ENCODE peak calls at places on chromosomes 6 and 20, in five cellular contexts. One of them, this sample, is unnamed.

GRCh38 chr6:132218063-132218696 is 183.1 kb downstream of the MOXD1 start:
- DNase-seq in amniotic epithelial cell: peak
- DNase-seq in heart right ventricle: no peak
- DNase-seq in cardiac fibroblast: peak
- DNase-seq in activated T-helper 1 cell treated with anti-CD3 and anti-CD28 coated beads, Interleukin-12 subunit alpha, Interleukin-12 subunit beta, Interleukin-2, Interleukin-4 antibody, amounts not matched to agents 30 ng/mL and 10 ng/mL and 1 ng/mL, durations not matched to agents 14 hours and 24 hours and 36 hours: no peak
- DNase-seq in this sample: no peak

GRCh38 chr6:12958052-12958706 is 241.6 kb downstream of the PHACTR1 start:
- DNase-seq in amniotic epithelial cell: peak
- DNase-seq in heart right ventricle: no peak
- DNase-seq in cardiac fibroblast: peak
- DNase-seq in activated T-helper 1 cell treated with anti-CD3 and anti-CD28 coated beads, Interleukin-12 subunit alpha, Interleukin-12 subunit beta, Interleukin-2, Interleukin-4 antibody, amounts not matched to agents 30 ng/mL and 10 ng/mL and 1 ng/mL, durations not matched to agents 14 hours and 24 hours and 36 hours: no peak
- DNase-seq in this sample: no peak

GRCh38 chr20:51661609-51662178 is 106.5 kb downstream of the ATP9A start:
- DNase-seq in amniotic epithelial cell: peak
- DNase-seq in heart right ventricle: no peak
- DNase-seq in cardiac fibroblast: no peak
- DNase-seq in activated T-helper 1 cell treated with anti-CD3 and anti-CD28 coated beads, Interleukin-12 subunit alpha, Interleukin-12 subunit beta, Interleukin-2, Interleukin-4 antibody, amounts not matched to agents 30 ng/mL and 10 ng/mL and 1 ng/mL, durations not matched to agents 14 hours and 24 hours and 36 hours: peak
- DNase-seq in this sample: no peak

GRCh38 chr6:133969285-133969946 is 16.4 kb downstream of the TBPL1 start:
- DNase-seq in amniotic epithelial cell: no peak
- DNase-seq in heart right ventricle: no peak
- DNase-seq in cardiac fibroblast: no peak
- DNase-seq in activated T-helper 1 cell treated with anti-CD3 and anti-CD28 coated beads, Interleukin-12 subunit alpha, Interleukin-12 subunit beta, Interleukin-2, Interleukin-4 antibody, amounts not matched to agents 30 ng/mL and 10 ng/mL and 1 ng/mL, durations not matched to agents 14 hours and 24 hours and 36 hours: no peak
- DNase-seq in this sample: no peak

GRCh38 chr20:54140067-54140466 is 33.7 kb downstream of the CYP24A1 start:
- DNase-seq in amniotic epithelial cell: no peak
- DNase-seq in heart right ventricle: no peak
- DNase-seq in cardiac fibroblast: no peak
- DNase-seq in activated T-helper 1 cell treated with anti-CD3 and anti-CD28 coated beads, Interleukin-12 subunit alpha, Interleukin-12 subunit beta, Interleukin-2, Interleukin-4 antibody, amounts not matched to agents 30 ng/mL and 10 ng/mL and 1 ng/mL, durations not matched to agents 14 hours and 24 hours and 36 hours: no peak
- DNase-seq in this sample: no peak

GRCh38 chr6:13924146-13924948 is 405 bp upstream of the RNF182 start:
- DNase-seq in amniotic epithelial cell: peak
- DNase-seq in heart right ventricle: peak
- DNase-seq in cardiac fibroblast: peak
- DNase-seq in activated T-helper 1 cell treated with anti-CD3 and anti-CD28 coated beads, Interleukin-12 subunit alpha, Interleukin-12 subunit beta, Interleukin-2, Interleukin-4 antibody, amounts not matched to agents 30 ng/mL and 10 ng/mL and 1 ng/mL, durations not matched to agents 14 hours and 24 hours and 36 hours: peak
- DNase-seq in this sample: peak

GRCh38 chr6:44495036-44495901 is 107.8 kb downstream of the CDC5L start:
- DNase-seq in amniotic epithelial cell: no peak
- DNase-seq in heart right ventricle: no peak
- DNase-seq in cardiac fibroblast: peak
- DNase-seq in activated T-helper 1 cell treated with anti-CD3 and anti-CD28 coated beads, Interleukin-12 subunit alpha, Interleukin-12 subunit beta, Interleukin-2, Interleukin-4 antibody, amounts not matched to agents 30 ng/mL and 10 ng/mL and 1 ng/mL, durations not matched to agents 14 hours and 24 hours and 36 hours: no peak
- DNase-seq in this sample: no peak

GRCh38 chr6:125445054-125445453 is 143.3 kb upstream of the HDDC2 start:
- DNase-seq in amniotic epithelial cell: no peak
- DNase-seq in heart right ventricle: no peak
- DNase-seq in cardiac fibroblast: no peak
- DNase-seq in activated T-helper 1 cell treated with anti-CD3 and anti-CD28 coated beads, Interleukin-12 subunit alpha, Interleukin-12 subunit beta, Interleukin-2, Interleukin-4 antibody, amounts not matched to agents 30 ng/mL and 10 ng/mL and 1 ng/mL, durations not matched to agents 14 hours and 24 hours and 36 hours: no peak
- DNase-seq in this sample: no peak

GRCh38 chr6:167679791-167680604 is 146.7 kb upstream of the AFDN start:
- DNase-seq in amniotic epithelial cell: no peak
- DNase-seq in heart right ventricle: no peak
- DNase-seq in cardiac fibroblast: no peak
- DNase-seq in activated T-helper 1 cell treated with anti-CD3 and anti-CD28 coated beads, Interleukin-12 subunit alpha, Interleukin-12 subunit beta, Interleukin-2, Interleukin-4 antibody, amounts not matched to agents 30 ng/mL and 10 ng/mL and 1 ng/mL, durations not matched to agents 14 hours and 24 hours and 36 hours: no peak
- DNase-seq in this sample: peak

GRCh38 chr6:122308074-122308473 is 91.4 kb upstream of the HSF2 start:
- DNase-seq in amniotic epithelial cell: no peak
- DNase-seq in heart right ventricle: no peak
- DNase-seq in cardiac fibroblast: no peak
- DNase-seq in activated T-helper 1 cell treated with anti-CD3 and anti-CD28 coated beads, Interleukin-12 subunit alpha, Interleukin-12 subunit beta, Interleukin-2, Interleukin-4 antibody, amounts not matched to agents 30 ng/mL and 10 ng/mL and 1 ng/mL, durations not matched to agents 14 hours and 24 hours and 36 hours: no peak
- DNase-seq in this sample: no peak

GRCh38 chr6:36920546-36920945 is 34.0 kb upstream of the PI16 start:
- DNase-seq in amniotic epithelial cell: peak
- DNase-seq in heart right ventricle: no peak
- DNase-seq in cardiac fibroblast: peak
- DNase-seq in activated T-helper 1 cell treated with anti-CD3 and anti-CD28 coated beads, Interleukin-12 subunit alpha, Interleukin-12 subunit beta, Interleukin-2, Interleukin-4 antibody, amounts not matched to agents 30 ng/mL and 10 ng/mL and 1 ng/mL, durations not matched to agents 14 hours and 24 hours and 36 hours: no peak
- DNase-seq in this sample: no peak

GRCh38 chr6:6439778-6440177 is 119.3 kb upstream of the F13A1 start:
- DNase-seq in amniotic epithelial cell: no peak
- DNase-seq in heart right ventricle: no peak
- DNase-seq in cardiac fibroblast: no peak
- DNase-seq in activated T-helper 1 cell treated with anti-CD3 and anti-CD28 coated beads, Interleukin-12 subunit alpha, Interleukin-12 subunit beta, Interleukin-2, Interleukin-4 antibody, amounts not matched to agents 30 ng/mL and 10 ng/mL and 1 ng/mL, durations not matched to agents 14 hours and 24 hours and 36 hours: no peak
- DNase-seq in this sample: no peak

GRCh38 chr6:85675030-85675819 is 32.5 kb upstream of the SYNCRIP start:
- DNase-seq in amniotic epithelial cell: peak
- DNase-seq in heart right ventricle: no peak
- DNase-seq in cardiac fibroblast: peak
- DNase-seq in activated T-helper 1 cell treated with anti-CD3 and anti-CD28 coated beads, Interleukin-12 subunit alpha, Interleukin-12 subunit beta, Interleukin-2, Interleukin-4 antibody, amounts not matched to agents 30 ng/mL and 10 ng/mL and 1 ng/mL, durations not matched to agents 14 hours and 24 hours and 36 hours: no peak
- DNase-seq in this sample: no peak

GRCh38 chr6:134502614-134503541 is 185.0 kb upstream of the SGK1 start:
- DNase-seq in amniotic epithelial cell: no peak
- DNase-seq in heart right ventricle: no peak
- DNase-seq in cardiac fibroblast: peak
- DNase-seq in activated T-helper 1 cell treated with anti-CD3 and anti-CD28 coated beads, Interleukin-12 subunit alpha, Interleukin-12 subunit beta, Interleukin-2, Interleukin-4 antibody, amounts not matched to agents 30 ng/mL and 10 ng/mL and 1 ng/mL, durations not matched to agents 14 hours and 24 hours and 36 hours: no peak
- DNase-seq in this sample: no peak

GRCh38 chr20:47115694-47116093 is 221.1 kb downstream of the EYA2 start:
- DNase-seq in amniotic epithelial cell: no peak
- DNase-seq in heart right ventricle: no peak
- DNase-seq in cardiac fibroblast: no peak
- DNase-seq in activated T-helper 1 cell treated with anti-CD3 and anti-CD28 coated beads, Interleukin-12 subunit alpha, Interleukin-12 subunit beta, Interleukin-2, Interleukin-4 antibody, amounts not matched to agents 30 ng/mL and 10 ng/mL and 1 ng/mL, durations not matched to agents 14 hours and 24 hours and 36 hours: no peak
- DNase-seq in this sample: peak

GRCh38 chr6:96051555-96051954 is 35.8 kb downstream of the FUT9 start:
- DNase-seq in amniotic epithelial cell: no peak
- DNase-seq in heart right ventricle: no peak
- DNase-seq in cardiac fibroblast: no peak
- DNase-seq in activated T-helper 1 cell treated with anti-CD3 and anti-CD28 coated beads, Interleukin-12 subunit alpha, Interleukin-12 subunit beta, Interleukin-2, Interleukin-4 antibody, amounts not matched to agents 30 ng/mL and 10 ng/mL and 1 ng/mL, durations not matched to agents 14 hours and 24 hours and 36 hours: no peak
- DNase-seq in this sample: no peak

GRCh38 chr6:25984265-25984664 is 21.7 kb downstream of the TRIM38 start:
- DNase-seq in amniotic epithelial cell: no peak
- DNase-seq in heart right ventricle: no peak
- DNase-seq in cardiac fibroblast: no peak
- DNase-seq in activated T-helper 1 cell treated with anti-CD3 and anti-CD28 coated beads, Interleukin-12 subunit alpha, Interleukin-12 subunit beta, Interleukin-2, Interleukin-4 antibody, amounts not matched to agents 30 ng/mL and 10 ng/mL and 1 ng/mL, durations not matched to agents 14 hours and 24 hours and 36 hours: no peak
- DNase-seq in this sample: no peak

GRCh38 chr6:46684771-46685170 is 2.9 kb upstream of the TDRD6 start:
- DNase-seq in amniotic epithelial cell: peak
- DNase-seq in heart right ventricle: no peak
- DNase-seq in cardiac fibroblast: peak
- DNase-seq in activated T-helper 1 cell treated with anti-CD3 and anti-CD28 coated beads, Interleukin-12 subunit alpha, Interleukin-12 subunit beta, Interleukin-2, Interleukin-4 antibody, amounts not matched to agents 30 ng/mL and 10 ng/mL and 1 ng/mL, durations not matched to agents 14 hours and 24 hours and 36 hours: no peak
- DNase-seq in this sample: no peak

GRCh38 chr6:11277275-11278206 is 45.1 kb upstream of the NEDD9 start:
- DNase-seq in amniotic epithelial cell: peak
- DNase-seq in heart right ventricle: no peak
- DNase-seq in cardiac fibroblast: peak
- DNase-seq in activated T-helper 1 cell treated with anti-CD3 and anti-CD28 coated beads, Interleukin-12 subunit alpha, Interleukin-12 subunit beta, Interleukin-2, Interleukin-4 antibody, amounts not matched to agents 30 ng/mL and 10 ng/mL and 1 ng/mL, durations not matched to agents 14 hours and 24 hours and 36 hours: no peak
- DNase-seq in this sample: no peak

GRCh38 chr6:19812512-19813119 is 24.6 kb upstream of the ID4 start:
- DNase-seq in amniotic epithelial cell: peak
- DNase-seq in heart right ventricle: no peak
- DNase-seq in cardiac fibroblast: peak
- DNase-seq in activated T-helper 1 cell treated with anti-CD3 and anti-CD28 coated beads, Interleukin-12 subunit alpha, Interleukin-12 subunit beta, Interleukin-2, Interleukin-4 antibody, amounts not matched to agents 30 ng/mL and 10 ng/mL and 1 ng/mL, durations not matched to agents 14 hours and 24 hours and 36 hours: no peak
- DNase-seq in this sample: no peak

GRCh38 chr20:53805895-53806384 is 212.3 kb upstream of the ZNF217 start:
- DNase-seq in amniotic epithelial cell: peak
- DNase-seq in heart right ventricle: no peak
- DNase-seq in cardiac fibroblast: peak
- DNase-seq in activated T-helper 1 cell treated with anti-CD3 and anti-CD28 coated beads, Interleukin-12 subunit alpha, Interleukin-12 subunit beta, Interleukin-2, Interleukin-4 antibody, amounts not matched to agents 30 ng/mL and 10 ng/mL and 1 ng/mL, durations not matched to agents 14 hours and 24 hours and 36 hours: no peak
- DNase-seq in this sample: no peak

GRCh38 chr6:144075884-144076283 is 19.5 kb downstream of the SF3B5 start:
- DNase-seq in amniotic epithelial cell: no peak
- DNase-seq in heart right ventricle: no peak
- DNase-seq in cardiac fibroblast: no peak
- DNase-seq in activated T-helper 1 cell treated with anti-CD3 and anti-CD28 coated beads, Interleukin-12 subunit alpha, Interleukin-12 subunit beta, Interleukin-2, Interleukin-4 antibody, amounts not matched to agents 30 ng/mL and 10 ng/mL and 1 ng/mL, durations not matched to agents 14 hours and 24 hours and 36 hours: no peak
- DNase-seq in this sample: no peak

GRCh38 chr6:110190726-110191125 is 10.5 kb downstream of the CDC40 start:
- DNase-seq in amniotic epithelial cell: no peak
- DNase-seq in heart right ventricle: no peak
- DNase-seq in cardiac fibroblast: no peak
- DNase-seq in activated T-helper 1 cell treated with anti-CD3 and anti-CD28 coated beads, Interleukin-12 subunit alpha, Interleukin-12 subunit beta, Interleukin-2, Interleukin-4 antibody, amounts not matched to agents 30 ng/mL and 10 ng/mL and 1 ng/mL, durations not matched to agents 14 hours and 24 hours and 36 hours: no peak
- DNase-seq in this sample: no peak

GRCh38 chr20:64131406-64131805 is 24.0 kb upstream of the NPBWR2 start:
- DNase-seq in amniotic epithelial cell: no peak
- DNase-seq in heart right ventricle: no peak
- DNase-seq in cardiac fibroblast: peak
- DNase-seq in activated T-helper 1 cell treated with anti-CD3 and anti-CD28 coated beads, Interleukin-12 subunit alpha, Interleukin-12 subunit beta, Interleukin-2, Interleukin-4 antibody, amounts not matched to agents 30 ng/mL and 10 ng/mL and 1 ng/mL, durations not matched to agents 14 hours and 24 hours and 36 hours: no peak
- DNase-seq in this sample: no peak

GRCh38 chr6:44219053-44219814 is 2.5 kb downstream of the MYMX start:
- DNase-seq in amniotic epithelial cell: peak
- DNase-seq in heart right ventricle: peak
- DNase-seq in cardiac fibroblast: peak
- DNase-seq in activated T-helper 1 cell treated with anti-CD3 and anti-CD28 coated beads, Interleukin-12 subunit alpha, Interleukin-12 subunit beta, Interleukin-2, Interleukin-4 antibody, amounts not matched to agents 30 ng/mL and 10 ng/mL and 1 ng/mL, durations not matched to agents 14 hours and 24 hours and 36 hours: no peak
- DNase-seq in this sample: peak

GRCh38 chr20:48163521-48163920 is 378.2 kb upstream of the SULF2 start:
- DNase-seq in amniotic epithelial cell: no peak
- DNase-seq in heart right ventricle: no peak
- DNase-seq in cardiac fibroblast: no peak
- DNase-seq in activated T-helper 1 cell treated with anti-CD3 and anti-CD28 coated beads, Interleukin-12 subunit alpha, Interleukin-12 subunit beta, Interleukin-2, Interleukin-4 antibody, amounts not matched to agents 30 ng/mL and 10 ng/mL and 1 ng/mL, durations not matched to agents 14 hours and 24 hours and 36 hours: no peak
- DNase-seq in this sample: no peak

GRCh38 chr6:105896821-105897095 is 189.4 kb upstream of the PRDM1 start:
- DNase-seq in amniotic epithelial cell: no peak
- DNase-seq in heart right ventricle: no peak
- DNase-seq in cardiac fibroblast: no peak
- DNase-seq in activated T-helper 1 cell treated with anti-CD3 and anti-CD28 coated beads, Interleukin-12 subunit alpha, Interleukin-12 subunit beta, Interleukin-2, Interleukin-4 antibody, amounts not matched to agents 30 ng/mL and 10 ng/mL and 1 ng/mL, durations not matched to agents 14 hours and 24 hours and 36 hours: no peak
- DNase-seq in this sample: no peak

GRCh38 chr6:170025341-170026271 is 265.3 kb downstream of the DLL1 start:
- DNase-seq in amniotic epithelial cell: no peak
- DNase-seq in heart right ventricle: no peak
- DNase-seq in cardiac fibroblast: no peak
- DNase-seq in activated T-helper 1 cell treated with anti-CD3 and anti-CD28 coated beads, Interleukin-12 subunit alpha, Interleukin-12 subunit beta, Interleukin-2, Interleukin-4 antibody, amounts not matched to agents 30 ng/mL and 10 ng/mL and 1 ng/mL, durations not matched to agents 14 hours and 24 hours and 36 hours: no peak
- DNase-seq in this sample: peak

GRCh38 chr20:62134735-62135231 is 8.4 kb downstream of the PSMA7 start:
- DNase-seq in amniotic epithelial cell: peak
- DNase-seq in heart right ventricle: no peak
- DNase-seq in cardiac fibroblast: peak
- DNase-seq in activated T-helper 1 cell treated with anti-CD3 and anti-CD28 coated beads, Interleukin-12 subunit alpha, Interleukin-12 subunit beta, Interleukin-2, Interleukin-4 antibody, amounts not matched to agents 30 ng/mL and 10 ng/mL and 1 ng/mL, durations not matched to agents 14 hours and 24 hours and 36 hours: no peak
- DNase-seq in this sample: no peak

GRCh38 chr6:7467007-7467897 is 74.2 kb upstream of the DSP start:
- DNase-seq in amniotic epithelial cell: peak
- DNase-seq in heart right ventricle: peak
- DNase-seq in cardiac fibroblast: peak
- DNase-seq in activated T-helper 1 cell treated with anti-CD3 and anti-CD28 coated beads, Interleukin-12 subunit alpha, Interleukin-12 subunit beta, Interleukin-2, Interleukin-4 antibody, amounts not matched to agents 30 ng/mL and 10 ng/mL and 1 ng/mL, durations not matched to agents 14 hours and 24 hours and 36 hours: no peak
- DNase-seq in this sample: no peak

GRCh38 chr20:44002861-44003260 is 88.2 kb downstream of the TOX2 start:
- DNase-seq in amniotic epithelial cell: no peak
- DNase-seq in heart right ventricle: no peak
- DNase-seq in cardiac fibroblast: no peak
- DNase-seq in activated T-helper 1 cell treated with anti-CD3 and anti-CD28 coated beads, Interleukin-12 subunit alpha, Interleukin-12 subunit beta, Interleukin-2, Interleukin-4 antibody, amounts not matched to agents 30 ng/mL and 10 ng/mL and 1 ng/mL, durations not matched to agents 14 hours and 24 hours and 36 hours: no peak
- DNase-seq in this sample: no peak

GRCh38 chr6:121912905-121913304 is 477.5 kb downstream of the GJA1 start:
- DNase-seq in amniotic epithelial cell: peak
- DNase-seq in heart right ventricle: no peak
- DNase-seq in cardiac fibroblast: no peak
- DNase-seq in activated T-helper 1 cell treated with anti-CD3 and anti-CD28 coated beads, Interleukin-12 subunit alpha, Interleukin-12 subunit beta, Interleukin-2, Interleukin-4 antibody, amounts not matched to agents 30 ng/mL and 10 ng/mL and 1 ng/mL, durations not matched to agents 14 hours and 24 hours and 36 hours: no peak
- DNase-seq in this sample: no peak

GRCh38 chr20:1171461-1172093 is 13.2 kb downstream of the TMEM74B start:
- DNase-seq in amniotic epithelial cell: peak
- DNase-seq in heart right ventricle: no peak
- DNase-seq in cardiac fibroblast: peak
- DNase-seq in activated T-helper 1 cell treated with anti-CD3 and anti-CD28 coated beads, Interleukin-12 subunit alpha, Interleukin-12 subunit beta, Interleukin-2, Interleukin-4 antibody, amounts not matched to agents 30 ng/mL and 10 ng/mL and 1 ng/mL, durations not matched to agents 14 hours and 24 hours and 36 hours: no peak
- DNase-seq in this sample: no peak

GRCh38 chr6:8047466-8048292 is 16.5 kb downstream of the BLOC1S5 start:
- DNase-seq in amniotic epithelial cell: peak
- DNase-seq in heart right ventricle: no peak
- DNase-seq in cardiac fibroblast: peak
- DNase-seq in activated T-helper 1 cell treated with anti-CD3 and anti-CD28 coated beads, Interleukin-12 subunit alpha, Interleukin-12 subunit beta, Interleukin-2, Interleukin-4 antibody, amounts not matched to agents 30 ng/mL and 10 ng/mL and 1 ng/mL, durations not matched to agents 14 hours and 24 hours and 36 hours: no peak
- DNase-seq in this sample: no peak

GRCh38 chr20:25024171-25024570 is 31.6 kb upstream of the APMAP start:
- DNase-seq in amniotic epithelial cell: no peak
- DNase-seq in heart right ventricle: no peak
- DNase-seq in cardiac fibroblast: no peak
- DNase-seq in activated T-helper 1 cell treated with anti-CD3 and anti-CD28 coated beads, Interleukin-12 subunit alpha, Interleukin-12 subunit beta, Interleukin-2, Interleukin-4 antibody, amounts not matched to agents 30 ng/mL and 10 ng/mL and 1 ng/mL, durations not matched to agents 14 hours and 24 hours and 36 hours: no peak
- DNase-seq in this sample: peak

This sample was measured in sciatic nerve.